ENCODE peak calls at places on chromosomes 7 and 10, in seven cellular contexts. T is CD8-positive, alpha-beta T cell; U is upper lobe of right lung; A is neural progenitor cell; W is left ventricle myocardium inferior; Z is pancreas; E is PC-3. C is an unnamed sample. For H3K4me1, the result is how much of the 10 kb centered on the place peaks cover.

GRCh38 chr7:156994417-156994816 is 16.0 kb downstream of the MNX1 start:
- DNase-seq in E (no peak), A (no peak), U (no peak), W (no peak), T (no peak), Z (no peak), C (no peak)

GRCh38 chr10:118689070-118689858 is 65.5 kb downstream of the CACUL1 start:
- DNase-seq in Z (no peak), U (no peak), T (no peak), W (no peak), A (no peak), E (no peak), C (no peak)

GRCh38 chr7:44445986-44446671 is 44.3 kb downstream of the NUDCD3 start:
- DNase-seq in Z (no peak), E (no peak), T (no peak), U (no peak), A (no peak), W (no peak), C (no peak)

GRCh38 chr7:108459922-108460551 is 3.8 kb upstream of the NRCAM start:
- DNase-seq in T (peak), E (peak), W (no peak), A (peak), U (no peak), Z (no peak), C (no peak)

GRCh38 chr10:100997364-100998182 is 2.0 kb upstream of the LZTS2 start:
- DNase-seq in T (peak), E (peak), A (peak), Z (peak), U (peak), W (peak), C (no peak)

GRCh38 chr10:133277993-133278576 is 1.4 kb upstream of the ADAM8 start:
- DNase-seq in W (no peak), E (peak), Z (no peak), A (no peak), U (no peak), T (no peak), C (no peak)

GRCh38 chr10:58438340-58438739 is 53.1 kb downstream of the TFAM start:
- DNase-seq in T (no peak), U (no peak), A (no peak), E (peak), Z (no peak), W (no peak), C (no peak)

GRCh38 chr10:59894114-59894513 is 12.2 kb downstream of the CCDC6 start:
- DNase-seq in A (no peak), E (peak), W (no peak), Z (peak), T (no peak), U (peak), C (peak)

GRCh38 chr7:20236790-20237189 is 19.6 kb upstream of the MACC1 start:
- DNase-seq in A (no peak), Z (no peak), W (no peak), U (no peak), T (no peak), E (peak), C (no peak)

GRCh38 chr10:48406204-48406603 is 99.7 kb downstream of the MAPK8 start:
- DNase-seq in Z (no peak), E (peak), U (no peak), T (no peak), W (no peak), A (peak), C (no peak)

GRCh38 chr7:132996581-132997242 is 85.2 kb downstream of the CHCHD3 start:
- DNase-seq in A (peak), W (no peak), T (no peak), E (no peak), Z (no peak), U (no peak), C (no peak)

GRCh38 chr7:4234886-4235285 is 447.2 kb upstream of the FOXK1 start:
- DNase-seq in Z (no peak), U (no peak), E (no peak), W (no peak), A (no peak), T (no peak), C (no peak)

GRCh38 chr10:27637601-27638000 is 108.0 kb downstream of the MKX start:
- DNase-seq in U (no peak), E (no peak), T (no peak), A (no peak), W (no peak), Z (no peak), C (no peak)

GRCh38 chr10:113420057-113420732 is 132.7 kb upstream of the HABP2 start:
- DNase-seq in E (peak), U (no peak), A (no peak), W (no peak), T (no peak), Z (no peak), C (no peak)

GRCh38 chr10:132989476-132990415 is 47.4 kb upstream of the CFAP46 start:
- DNase-seq in E (no peak), W (no peak), Z (peak), U (peak), A (no peak), T (no peak), C (no peak)

GRCh38 chr10:11337516-11337915 is 273.9 kb downstream of the USP6NL start:
- DNase-seq in A (peak), T (peak), U (peak), Z (no peak), W (no peak), E (no peak), C (no peak)

GRCh38 chr10:118102116-118102515 is 55.4 kb upstream of the RAB11FIP2 start:
- DNase-seq in W (no peak), A (no peak), E (no peak), U (no peak), Z (no peak), T (no peak), C (no peak)

GRCh38 chr7:44068054-44068453 is 2.7 kb upstream of the PGAM2 start:
- DNase-seq in T (no peak), Z (peak), U (no peak), A (no peak), E (peak), W (no peak), C (no peak)

GRCh38 chr7:21028186-21028989 is 241.7 kb upstream of the SP8 start:
- DNase-seq in A (peak), W (no peak), E (peak), U (no peak), T (no peak), Z (no peak), C (no peak)

GRCh38 chr7:134473861-134474291 is 15.0 kb upstream of the AKR1B1 start:
- DNase-seq in E (peak), W (no peak), Z (no peak), U (no peak), A (no peak), T (no peak), C (no peak)

GRCh38 chr7:70325509-70326101 is 727.3 kb downstream of the AUTS2 start:
- DNase-seq in Z (no peak), W (no peak), E (no peak), T (no peak), U (no peak), A (no peak), C (no peak)

GRCh38 chr10:33621143-33621542 is 286.7 kb upstream of the NRP1 start:
- DNase-seq in U (no peak), E (no peak), Z (no peak), A (no peak), W (no peak), T (no peak), C (no peak)

GRCh38 chr7:28038175-28038855 is 142.3 kb downstream of the JAZF1 start:
- DNase-seq in E (peak), U (no peak), Z (no peak), A (no peak), T (no peak), W (no peak), C (no peak)
- H3K4me1 ChIP-seq in E (half or more), U (under half), Z (under half), A (under half), T (under half), W (under half), C (under half)

GRCh38 chr10:130336612-130337304 is 200.6 kb downstream of the GLRX3 start:
- DNase-seq in E (no peak), W (no peak), A (peak), T (no peak), U (no peak), Z (no peak), C (no peak)
- TF ChIP-seq CTCF in E (no peak), W (no peak), A (peak), T (no peak), U (no peak), Z (no peak), C (no peak)

GRCh38 chr10:114526112-114526496 is 121.8 kb upstream of the AFAP1L2 start:
- DNase-seq in E (no peak), W (no peak), Z (no peak), U (no peak), A (no peak), T (peak), C (no peak)
- H3K4me1 ChIP-seq in E (under half), W (half or more), Z (under half), U (under half), A (under half), T (half or more), C (under half)

DNA sequence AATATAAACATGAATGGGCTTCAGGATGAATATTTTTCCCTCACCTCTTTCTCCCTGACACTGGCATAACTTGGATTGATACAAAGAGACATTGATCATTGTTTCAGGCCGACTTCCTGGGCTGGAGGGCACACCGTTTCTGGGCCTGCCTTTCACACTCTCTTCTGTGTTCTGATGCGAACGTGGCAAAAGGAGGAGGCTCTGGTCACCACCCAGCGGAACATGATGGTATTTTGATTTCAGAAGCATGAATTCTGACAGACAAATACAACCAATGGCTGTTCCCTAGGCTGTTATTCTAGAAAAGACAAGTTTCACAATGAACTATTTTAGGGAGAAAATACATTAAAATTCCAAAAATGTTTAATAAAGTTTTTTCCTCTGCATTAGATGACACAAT is 534.5 kb upstream of the MKI67 start:
- DNase-seq in W (no peak), U (no peak), A (no peak), T (no peak), Z (no peak), E (no peak), C (no peak)
- TF ChIP-seq CTCF in W (no peak), U (no peak), A (no peak), T (no peak), Z (no peak), E (no peak), C (no peak)